ENCODE peak calls at places on chromosome 11, in six cellular contexts. E is NCI-H460, O is GM12865, G is bronchial epithelial cell, Z is H54, U is left cardiac atrium. Y is an unnamed sample.

GRCh38 chr11:45025716-45026492 is 75.2 kb upstream of the TP53I11 start:
- DNase-seq in E (no peak), O (peak), G (no peak), Z (no peak), U (peak), Y (no peak)

GRCh38 chr11:11074686-11075370 is 217.0 kb upstream of the ZBED5 start:
- DNase-seq in E (no peak), O (no peak), G (no peak), Z (no peak), U (no peak), Y (no peak)

GRCh38 chr11:47881145-47881544 is 33.0 kb upstream of the NUP160 start:
- DNase-seq in E (no peak), O (no peak), G (no peak), Z (no peak), U (peak), Y (no peak)

GRCh38 chr11:67648140-67648795 is 2.3 kb downstream of the ACY3 start:
- DNase-seq in E (peak), O (peak), G (no peak), Z (no peak), U (peak), Y (peak)

GRCh38 chr11:15139958-15140659 is 25.4 kb downstream of the INSC start:
- DNase-seq in E (no peak), O (no peak), G (no peak), Z (no peak), U (no peak), Y (no peak)

GRCh38 chr11:45810431-45811108 is 5.6 kb downstream of the SLC35C1 start:
- DNase-seq in E (no peak), O (no peak), G (no peak), Z (no peak), U (no peak), Y (no peak)

GRCh38 chr11:2297623-2298030 is 4.1 kb downstream of the C11orf21 start:
- DNase-seq in E (no peak), O (no peak), G (no peak), Z (no peak), U (no peak), Y (no peak)

GRCh38 chr11:48003926-48004325 is 23.6 kb downstream of the PTPRJ start:
- DNase-seq in E (no peak), O (no peak), G (no peak), Z (no peak), U (no peak), Y (no peak)

GRCh38 chr11:60895687-60896086 is 10.7 kb downstream of the PRPF19 start:
- DNase-seq in E (no peak), O (no peak), G (no peak), Z (no peak), U (no peak), Y (no peak)

GRCh38 chr11:124917115-124917637 is 1.9 kb upstream of the HEPN1 start:
- DNase-seq in E (no peak), O (no peak), G (peak), Z (no peak), U (no peak), Y (no peak)

GRCh38 chr11:68724293-68724692 is 27.0 kb downstream of the TESMIN start:
- DNase-seq in E (no peak), O (no peak), G (no peak), Z (no peak), U (no peak), Y (no peak)

GRCh38 chr11:90753546-90753945 is 530.7 kb upstream of the CHORDC1 start:
- DNase-seq in E (no peak), O (no peak), G (no peak), Z (no peak), U (no peak), Y (no peak)

GRCh38 chr11:120306519-120307242 is 18.4 kb upstream of the TLCD5 start:
- DNase-seq in E (peak), O (no peak), G (peak), Z (peak), U (peak), Y (no peak)

GRCh38 chr11:72411623-72412532 is 22.5 kb downstream of the CLPB start:
- DNase-seq in E (no peak), O (peak), G (no peak), Z (no peak), U (no peak), Y (no peak)

GRCh38 chr11:129719037-129719436 is 96.6 kb upstream of the TMEM45B start:
- DNase-seq in E (no peak), O (no peak), G (no peak), Z (no peak), U (no peak), Y (no peak)

GRCh38 chr11:47189100-47189834 is 3.0 kb upstream of the PACSIN3 start:
- DNase-seq in E (peak), O (no peak), G (peak), Z (peak), U (no peak), Y (no peak)

GRCh38 chr11:69463181-69463891 is 18.1 kb upstream of the LINC01488 start:
- DNase-seq in E (no peak), O (no peak), G (no peak), Z (no peak), U (peak), Y (no peak)

GRCh38 chr11:72519220-72519881 is 85.0 kb upstream of the CLPB start:
- DNase-seq in E (no peak), O (no peak), G (no peak), Z (no peak), U (no peak), Y (peak)

GRCh38 chr11:112644410-112645131 is 316.6 kb upstream of the NCAM1 start:
- DNase-seq in E (no peak), O (peak), G (no peak), Z (no peak), U (no peak), Y (no peak)

GRCh38 chr11:33475999-33476398 is 218.8 kb downstream of the HIPK3 start:
- DNase-seq in E (no peak), O (peak), G (peak), Z (no peak), U (no peak), Y (no peak)

GRCh38 chr11:61259363-61259762 is 18.4 kb downstream of the PGA5 start:
- DNase-seq in E (no peak), O (no peak), G (no peak), Z (no peak), U (no peak), Y (no peak)

GRCh38 chr11:119316017-119316728 is 757 bp downstream of the MCAM start:
- DNase-seq in E (no peak), O (no peak), G (no peak), Z (no peak), U (peak), Y (no peak)

GRCh38 chr11:106858200-106858599 is 160.1 kb downstream of the GUCY1A2 start:
- DNase-seq in E (no peak), O (no peak), G (no peak), Z (no peak), U (no peak), Y (no peak)

GRCh38 chr11:635945-636510 is 1.0 kb upstream of the DRD4 start:
- DNase-seq in E (no peak), O (no peak), G (no peak), Z (no peak), U (no peak), Y (no peak)

GRCh38 chr11:73311394-73311869 is 3.4 kb downstream of the ARHGEF17 start:
- DNase-seq in E (no peak), O (no peak), G (no peak), Z (no peak), U (no peak), Y (no peak)

GRCh38 chr11:119855066-119855465 is 126.1 kb upstream of the NECTIN1 start:
- DNase-seq in E (no peak), O (no peak), G (no peak), Z (no peak), U (no peak), Y (no peak)